ENCODE peak calls at places on chromosome 17, in five cellular contexts. One of them, this sample, is unnamed.

GRCh38 chr17:17237026-17237799 is at the start of gene FLCN:
- DNase-seq in breast epithelium: peak
- DNase-seq in fibroblast of pulmonary artery: peak
- DNase-seq in AG09309: peak
- DNase-seq in cardiac fibroblast: peak
- DNase-seq in this sample: peak

GRCh38 chr17:7241783-7242716 is at the start of gene GABARAP:
- DNase-seq in fibroblast of pulmonary artery: peak
- DNase-seq in breast epithelium: peak
- DNase-seq in AG09309: peak
- DNase-seq in cardiac fibroblast: peak
- DNase-seq in this sample: peak

GRCh38 chr17:74325743-74326379 is at the start of gene KIF19:
- DNase-seq in fibroblast of pulmonary artery: no peak
- DNase-seq in breast epithelium: no peak
- DNase-seq in AG09309: no peak
- DNase-seq in cardiac fibroblast: no peak
- DNase-seq in this sample: no peak

GRCh38 chr17:39867891-39868553 is at the start of gene ZPBP2:
- DNase-seq in cardiac fibroblast: no peak
- DNase-seq in AG09309: no peak
- DNase-seq in breast epithelium: no peak
- DNase-seq in fibroblast of pulmonary artery: no peak
- DNase-seq in this sample: no peak

GRCh38 chr17:76196675-76197074 is 43.6 kb downstream of the RNF157 start:
- DNase-seq in fibroblast of pulmonary artery: peak
- DNase-seq in breast epithelium: peak
- DNase-seq in cardiac fibroblast: peak
- DNase-seq in AG09309: no peak
- DNase-seq in this sample: peak

GRCh38 chr17:29612404-29613370 is 10.0 kb downstream of the CORO6 start:
- DNase-seq in cardiac fibroblast: no peak
- DNase-seq in fibroblast of pulmonary artery: no peak
- DNase-seq in AG09309: no peak
- DNase-seq in breast epithelium: no peak
- DNase-seq in this sample: no peak

GRCh38 chr17:39525801-39526506 is 64.7 kb downstream of the CDK12 start:
- DNase-seq in fibroblast of pulmonary artery: no peak
- DNase-seq in AG09309: no peak
- DNase-seq in breast epithelium: no peak
- DNase-seq in cardiac fibroblast: no peak
- DNase-seq in this sample: no peak

GRCh38 chr17:59538195-59538909 is 27.1 kb upstream of the DHX40 start:
- DNase-seq in fibroblast of pulmonary artery: no peak
- DNase-seq in cardiac fibroblast: no peak
- DNase-seq in breast epithelium: no peak
- DNase-seq in AG09309: no peak
- DNase-seq in this sample: no peak

GRCh38 chr17:43768943-43769342 is 9.8 kb downstream of the DUSP3 start:
- DNase-seq in fibroblast of pulmonary artery: no peak
- DNase-seq in AG09309: no peak
- DNase-seq in cardiac fibroblast: no peak
- DNase-seq in breast epithelium: no peak
- DNase-seq in this sample: no peak

GRCh38 chr17:14144513-14144912 is 75.2 kb downstream of the COX10 start:
- DNase-seq in AG09309: no peak
- DNase-seq in fibroblast of pulmonary artery: no peak
- DNase-seq in breast epithelium: no peak
- DNase-seq in cardiac fibroblast: peak
- DNase-seq in this sample: peak

GRCh38 chr17:13353590-13353989 is 248.1 kb downstream of the HS3ST3A1 start:
- DNase-seq in fibroblast of pulmonary artery: peak
- DNase-seq in AG09309: no peak
- DNase-seq in cardiac fibroblast: peak
- DNase-seq in breast epithelium: no peak
- DNase-seq in this sample: peak

GRCh38 chr17:67211742-67212141 is 33.3 kb downstream of the HELZ start:
- DNase-seq in fibroblast of pulmonary artery: peak
- DNase-seq in breast epithelium: no peak
- DNase-seq in cardiac fibroblast: peak
- DNase-seq in AG09309: peak
- DNase-seq in this sample: peak

GRCh38 chr17:47847341-47848197 is 3.4 kb downstream of the SP6 start:
- DNase-seq in breast epithelium: no peak
- DNase-seq in cardiac fibroblast: no peak
- DNase-seq in AG09309: no peak
- DNase-seq in fibroblast of pulmonary artery: no peak
- DNase-seq in this sample: no peak

GRCh38 chr17:82667668-82668000 is 19.4 kb upstream of the WDR45B start:
- DNase-seq in breast epithelium: no peak
- DNase-seq in AG09309: no peak
- DNase-seq in cardiac fibroblast: no peak
- DNase-seq in fibroblast of pulmonary artery: no peak
- DNase-seq in this sample: no peak

GRCh38 chr17:2089021-2089422 is 34.1 kb downstream of the HIC1 start:
- DNase-seq in AG09309: no peak
- DNase-seq in cardiac fibroblast: peak
- DNase-seq in fibroblast of pulmonary artery: peak
- DNase-seq in breast epithelium: no peak
- DNase-seq in this sample: peak

GRCh38 chr17:1865252-1866037 is 35.6 kb downstream of the RPA1 start:
- DNase-seq in cardiac fibroblast: peak
- DNase-seq in breast epithelium: no peak
- DNase-seq in fibroblast of pulmonary artery: peak
- DNase-seq in AG09309: no peak
- DNase-seq in this sample: peak

GRCh38 chr17:36922175-36922574 is 15.1 kb upstream of the LHX1 start:
- DNase-seq in cardiac fibroblast: no peak
- DNase-seq in fibroblast of pulmonary artery: no peak
- DNase-seq in breast epithelium: no peak
- DNase-seq in AG09309: no peak
- DNase-seq in this sample: no peak

GRCh38 chr17:36918260-36918691 is 19.0 kb upstream of the LHX1 start:
- DNase-seq in cardiac fibroblast: no peak
- DNase-seq in AG09309: no peak
- DNase-seq in fibroblast of pulmonary artery: peak
- DNase-seq in breast epithelium: no peak
- DNase-seq in this sample: peak

GRCh38 chr17:36919407-36919968 is 17.8 kb upstream of the LHX1 start:
- DNase-seq in breast epithelium: no peak
- DNase-seq in AG09309: no peak
- DNase-seq in fibroblast of pulmonary artery: no peak
- DNase-seq in cardiac fibroblast: no peak
- DNase-seq in this sample: no peak

GRCh38 chr17:36921131-36921851 is 16.0 kb upstream of the LHX1 start:
- DNase-seq in breast epithelium: no peak
- DNase-seq in fibroblast of pulmonary artery: peak
- DNase-seq in cardiac fibroblast: peak
- DNase-seq in AG09309: no peak
- DNase-seq in this sample: peak

GRCh38 chr17:36920032-36921000 is 17.0 kb upstream of the LHX1 start:
- DNase-seq in AG09309: no peak
- DNase-seq in fibroblast of pulmonary artery: no peak
- DNase-seq in cardiac fibroblast: peak
- DNase-seq in breast epithelium: no peak
- DNase-seq in this sample: peak
- H3K4me3 ChIP-seq in AG09309: no peak
- H3K4me3 ChIP-seq in fibroblast of pulmonary artery: no peak
- H3K4me3 ChIP-seq in cardiac fibroblast: no peak
- H3K4me3 ChIP-seq in breast epithelium: no peak
- H3K4me3 ChIP-seq in this sample: no peak

GRCh38 chr17:42028791-42029127 is 8.9 kb downstream of the NKIRAS2 start:
- DNase-seq in fibroblast of pulmonary artery: no peak
- DNase-seq in breast epithelium: no peak
- DNase-seq in cardiac fibroblast: no peak
- DNase-seq in AG09309: no peak
- DNase-seq in this sample: no peak
- TF ChIP-seq CTCF in fibroblast of pulmonary artery: no peak
- TF ChIP-seq CTCF in breast epithelium: no peak
- TF ChIP-seq CTCF in cardiac fibroblast: no peak
- TF ChIP-seq CTCF in AG09309: no peak
- TF ChIP-seq CTCF in this sample: no peak

GRCh38 chr17:12136243-12136642 is 115.6 kb downstream of the MAP2K4 start:
- DNase-seq in breast epithelium: no peak
- DNase-seq in fibroblast of pulmonary artery: no peak
- DNase-seq in AG09309: no peak
- DNase-seq in cardiac fibroblast: no peak
- DNase-seq in this sample: no peak
- H3K4me3 ChIP-seq in breast epithelium: no peak
- H3K4me3 ChIP-seq in fibroblast of pulmonary artery: no peak
- H3K4me3 ChIP-seq in AG09309: no peak
- H3K4me3 ChIP-seq in cardiac fibroblast: no peak
- H3K4me3 ChIP-seq in this sample: no peak

DNA sequence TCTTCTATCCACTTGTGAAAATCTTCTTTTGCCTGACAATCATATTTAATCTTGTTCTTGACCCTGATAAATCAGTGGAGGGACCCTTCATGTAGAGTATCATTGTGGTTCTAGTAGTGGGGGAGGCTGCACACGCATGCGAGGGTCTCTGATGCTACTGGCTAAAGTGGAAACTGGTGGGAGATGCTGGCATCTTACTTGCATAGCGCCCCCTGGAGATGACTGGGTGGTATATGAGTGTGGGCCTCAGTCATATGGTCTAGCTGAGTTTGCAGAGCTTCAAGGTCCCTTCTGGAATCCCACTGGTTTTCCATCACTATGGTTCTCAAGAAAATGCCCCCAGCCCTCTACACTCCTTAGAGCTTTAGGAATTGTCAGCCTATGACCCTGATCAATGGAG is 236.4 kb upstream of the AXIN2 start:
- DNase-seq in cardiac fibroblast: peak
- DNase-seq in AG09309: no peak
- DNase-seq in fibroblast of pulmonary artery: no peak
- DNase-seq in breast epithelium: no peak
- DNase-seq in this sample: no peak
- TF ChIP-seq CTCF in cardiac fibroblast: peak
- TF ChIP-seq CTCF in AG09309: no peak
- TF ChIP-seq CTCF in fibroblast of pulmonary artery: peak
- TF ChIP-seq CTCF in breast epithelium: no peak
- TF ChIP-seq CTCF in this sample: no peak

GRCh38 chr17:73227944-73228343 is 33.7 kb downstream of the CPSF4L start:
- DNase-seq in breast epithelium: no peak
- DNase-seq in fibroblast of pulmonary artery: no peak
- DNase-seq in cardiac fibroblast: no peak
- DNase-seq in AG09309: no peak
- DNase-seq in this sample: no peak

GRCh38 chr17:73228748-73229236 is 32.9 kb downstream of the CPSF4L start:
- DNase-seq in AG09309: peak
- DNase-seq in breast epithelium: no peak
- DNase-seq in cardiac fibroblast: peak
- DNase-seq in fibroblast of pulmonary artery: peak
- DNase-seq in this sample: peak

GRCh38 chr17:73224663-73225305 is 31.9 kb downstream of the COG1 start:
- DNase-seq in AG09309: no peak
- DNase-seq in cardiac fibroblast: no peak
- DNase-seq in breast epithelium: no peak
- DNase-seq in fibroblast of pulmonary artery: no peak
- DNase-seq in this sample: no peak

GRCh38 chr17:73226556-73227172 is 33.8 kb downstream of the COG1 start:
- DNase-seq in AG09309: no peak
- DNase-seq in fibroblast of pulmonary artery: peak
- DNase-seq in cardiac fibroblast: no peak
- DNase-seq in breast epithelium: no peak
- DNase-seq in this sample: peak

DNA sequence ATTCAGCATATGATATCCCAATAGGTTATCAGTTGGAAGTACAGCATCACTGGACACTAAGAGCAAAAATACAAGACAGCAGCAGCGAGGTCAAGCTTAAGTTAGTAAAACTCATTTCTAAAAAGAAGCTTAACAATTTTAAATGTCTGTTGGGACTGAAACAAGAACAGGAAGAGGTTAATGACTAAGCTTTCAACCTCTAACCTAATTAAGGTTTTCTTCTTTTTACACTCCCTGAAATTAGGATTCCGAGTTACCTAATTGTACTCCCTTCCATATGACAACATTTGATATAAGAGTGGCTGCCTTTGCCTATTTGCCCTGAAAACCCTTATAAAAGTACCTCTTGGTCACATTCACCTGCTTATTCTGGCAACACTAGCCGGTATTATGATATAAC is 34.3 kb downstream of the CPSF4L start:
- DNase-seq in AG09309: no peak
- DNase-seq in breast epithelium: no peak
- DNase-seq in cardiac fibroblast: no peak
- DNase-seq in fibroblast of pulmonary artery: no peak
- DNase-seq in this sample: no peak
- H3K4me3 ChIP-seq in AG09309: no peak
- H3K4me3 ChIP-seq in breast epithelium: no peak
- H3K4me3 ChIP-seq in cardiac fibroblast: no peak
- H3K4me3 ChIP-seq in fibroblast of pulmonary artery: no peak
- H3K4me3 ChIP-seq in this sample: no peak

DNA sequence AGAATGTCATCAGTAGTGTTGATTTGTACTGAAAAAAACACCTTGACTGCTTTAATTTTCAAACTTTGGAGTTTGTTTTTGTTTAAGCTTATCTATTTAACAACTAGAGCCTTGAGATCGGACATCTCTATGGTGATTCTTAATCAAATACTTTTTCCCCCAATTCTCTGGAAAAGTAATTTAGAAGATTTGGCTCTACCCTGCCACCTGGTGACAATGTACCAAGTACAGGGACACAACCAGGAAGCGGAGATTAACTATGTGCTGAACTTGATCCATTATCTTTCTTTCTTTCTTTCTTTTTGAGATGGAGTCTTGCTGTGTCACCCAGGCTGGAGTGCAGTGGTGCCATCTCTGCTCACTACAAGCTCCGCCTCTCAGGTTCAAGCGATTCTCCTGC is 30.8 kb downstream of the USP43 start:
- DNase-seq in cardiac fibroblast: no peak
- DNase-seq in fibroblast of pulmonary artery: no peak
- DNase-seq in AG09309: no peak
- DNase-seq in breast epithelium: no peak
- DNase-seq in this sample: no peak
- TF ChIP-seq CTCF in cardiac fibroblast: no peak
- TF ChIP-seq CTCF in fibroblast of pulmonary artery: no peak
- TF ChIP-seq CTCF in AG09309: no peak
- TF ChIP-seq CTCF in breast epithelium: no peak
- TF ChIP-seq CTCF in this sample: no peak

GRCh38 chr17:27810211-27810901 is 10.0 kb upstream of the NOS2 start:
- DNase-seq in breast epithelium: no peak
- DNase-seq in AG09309: no peak
- DNase-seq in cardiac fibroblast: no peak
- DNase-seq in fibroblast of pulmonary artery: no peak
- DNase-seq in this sample: no peak

GRCh38 chr17:27809555-27809954 is 9.2 kb upstream of the NOS2 start:
- DNase-seq in AG09309: no peak
- DNase-seq in fibroblast of pulmonary artery: no peak
- DNase-seq in cardiac fibroblast: no peak
- DNase-seq in breast epithelium: no peak
- DNase-seq in this sample: no peak

GRCh38 chr17:27810902-27811557 is 10.7 kb upstream of the NOS2 start:
- DNase-seq in cardiac fibroblast: peak
- DNase-seq in AG09309: no peak
- DNase-seq in breast epithelium: no peak
- DNase-seq in fibroblast of pulmonary artery: peak
- DNase-seq in this sample: no peak

GRCh38 chr17:27807567-27808470 is 7.5 kb upstream of the NOS2 start:
- DNase-seq in breast epithelium: no peak
- DNase-seq in AG09309: no peak
- DNase-seq in cardiac fibroblast: no peak
- DNase-seq in fibroblast of pulmonary artery: no peak
- DNase-seq in this sample: no peak

GRCh38 chr17:27808629-27809028 is 8.3 kb upstream of the NOS2 start:
- DNase-seq in fibroblast of pulmonary artery: no peak
- DNase-seq in cardiac fibroblast: no peak
- DNase-seq in AG09309: no peak
- DNase-seq in breast epithelium: no peak
- DNase-seq in this sample: no peak
- H3K4me3 ChIP-seq in fibroblast of pulmonary artery: no peak
- H3K4me3 ChIP-seq in cardiac fibroblast: no peak
- H3K4me3 ChIP-seq in AG09309: no peak
- H3K4me3 ChIP-seq in breast epithelium: no peak
- H3K4me3 ChIP-seq in this sample: no peak